ENCODE peak calls at places on chromosome 5, in four cellular contexts. O is WTC11, B is K562, E is GM12878. U is an unnamed sample.

GRCh38 chr5:24110019-24110615 is 534.7 kb downstream of the CDH10 start:
- DNase-seq in B (no peak), O (no peak), E (no peak), U (peak)

GRCh38 chr5:86684222-86684621 is 66.5 kb downstream of the COX7C start:
- DNase-seq in E (no peak), O (no peak), B (no peak), U (no peak)

GRCh38 chr5:55159763-55160492 is at the start of gene GPX8:
- DNase-seq in E (no peak), O (peak), B (peak), U (peak)

GRCh38 chr5:38922199-38922598 is 76.4 kb downstream of the OSMR start:
- DNase-seq in B (peak), O (peak), E (no peak), U (peak)

GRCh38 chr5:10856646-10857332 is 95.8 kb upstream of the DAP start:
- DNase-seq in B (peak), E (no peak), O (peak), U (peak)

GRCh38 chr5:73974871-73975351 is 348.9 kb downstream of the ARHGEF28 start:
- DNase-seq in O (no peak), B (no peak), E (no peak), U (no peak)

GRCh38 chr5:72465601-72466563 is 41.3 kb downstream of the ZNF366 start:
- DNase-seq in O (no peak), E (peak), B (no peak), U (no peak)

GRCh38 chr5:23473915-23474679 is 33.3 kb upstream of the PRDM9 start:
- DNase-seq in E (no peak), O (no peak), B (no peak), U (no peak)

GRCh38 chr5:31237159-31237558 is 43.7 kb downstream of the CDH6 start:
- DNase-seq in O (no peak), E (no peak), B (no peak), U (peak)
- TF ChIP-seq USF1 in O (no peak), E (no peak), B (no peak), U (no peak)

DNA sequence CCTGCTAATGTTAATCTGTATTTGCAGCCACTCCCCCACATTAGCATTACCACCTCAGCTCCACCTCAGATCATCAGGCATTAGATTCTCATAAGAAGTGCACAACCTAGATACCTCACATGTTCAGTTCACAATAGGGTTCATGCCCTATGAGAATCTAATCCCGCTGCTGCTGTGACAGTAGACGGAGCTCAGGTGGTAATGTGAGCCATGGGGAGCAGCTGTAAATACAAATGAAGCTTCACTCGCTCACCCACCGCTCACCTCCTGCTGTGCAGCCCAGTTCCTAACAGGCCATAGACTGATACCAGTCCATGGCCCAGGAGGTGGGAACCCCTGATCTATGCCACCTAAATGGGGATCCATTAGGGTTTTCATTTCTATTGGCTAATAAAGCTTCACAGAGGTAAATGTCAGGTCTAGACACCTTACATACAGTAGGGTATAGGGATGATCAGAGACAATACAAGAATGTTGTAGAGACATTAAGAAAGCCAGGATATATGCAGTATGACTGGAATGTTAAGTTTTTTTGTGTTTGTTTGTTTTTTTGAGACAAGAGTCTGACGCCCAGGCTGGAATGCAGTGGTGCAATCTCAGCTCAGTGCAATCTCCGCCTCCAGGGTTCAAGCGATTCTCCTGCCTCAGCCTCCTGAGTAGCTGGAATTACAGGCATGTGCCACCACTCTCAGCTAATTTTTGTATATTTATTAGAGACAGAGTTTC is 6.3 kb upstream of the HNRNPA0 start:
- DNase-seq in O (no peak), E (no peak), B (no peak), U (no peak)
- TF ChIP-seq USF1 in O (no peak), E (no peak), B (no peak), U (no peak)

GRCh38 chr5:93581738-93582414 is 857 bp upstream of the NR2F1-AS1 start:
- DNase-seq in O (no peak), B (no peak), E (no peak), U (no peak)
- TF ChIP-seq USF1 in O (no peak), B (no peak), E (no peak), U (no peak)

GRCh38 chr5:178291161-178291561 is 58.6 kb upstream of the PHYKPL start:
- DNase-seq in O (no peak), E (no peak), B (no peak), U (no peak)
- TF ChIP-seq USF1 in O (no peak), E (no peak), B (no peak), U (no peak)

GRCh38 chr5:95823241-95823737 is 763 bp upstream of the GLRX start:
- DNase-seq in E (no peak), B (no peak), O (no peak), U (no peak)
- TF ChIP-seq USF1 in E (no peak), B (no peak), O (no peak), U (no peak)

U was measured in SK-N-SH.